ENCODE peak calls at places on chromosomes 12 and 14, in six cellular contexts. S is kidney glomerular epithelial cell, K is astrocyte, D is mesendoderm, X is HFF-Myc, F is GM13976. G is an unnamed sample.

GRCh38 chr12:52044284-52044983 is 6.8 kb upstream of the NR4A1 start:
- DNase-seq in S (no peak), D (no peak), F (no peak), X (no peak), K (peak; percentile 91), G (no peak)

GRCh38 chr12:54419088-54419887 is at the start of gene ITGA5:
- DNase-seq in X (no peak), K (peak; percentile 51), F (peak; percentile 57), S (peak; percentile 32), D (peak; percentile 73), G (peak; percentile 53)

GRCh38 chr12:69161835-69162234 is 77.5 kb upstream of the CPSF6 start:
- DNase-seq in D (no peak), F (peak; percentile 62), S (no peak), K (no peak), X (no peak), G (no peak)

GRCh38 chr14:104813286-104813685 is 12.4 kb downstream of the ZBTB42 start:
- DNase-seq in K (no peak), F (no peak), X (no peak), D (no peak), S (no peak), G (no peak)

GRCh38 chr12:53298154-53298553 is 1.3 kb upstream of the MYG1 start:
- DNase-seq in S (no peak), D (no peak), K (peak; percentile 76), F (no peak), X (no peak), G (peak; percentile 69)

GRCh38 chr14:35113308-35113950 is 8.4 kb downstream of the PPP2R3C start:
- DNase-seq in S (no peak), D (peak; percentile 85), F (no peak), X (no peak), K (no peak), G (no peak)

GRCh38 chr14:50943943-50944646 is at the start of gene PYGL:
- DNase-seq in F (peak; percentile 82), K (peak; percentile 52), S (peak; percentile 46), D (peak; percentile 82), X (no peak), G (peak; percentile 47)

GRCh38 chr14:64117671-64118402 is 176.3 kb downstream of the ESR2 start:
- DNase-seq in F (no peak), S (no peak), X (no peak), D (no peak), K (peak; percentile 87), G (peak; percentile 77)

GRCh38 chr12:100473050-100473715 is 483 bp upstream of the NR1H4 start:
- DNase-seq in K (peak; percentile 8), S (no peak), D (no peak), X (no peak), F (no peak), G (no peak)

GRCh38 chr14:66359500-66359899 is 126.7 kb upstream of the CCDC196 start:
- DNase-seq in X (peak; percentile 19), F (peak; percentile 47), S (peak; percentile 26), K (peak; percentile 59), D (peak; percentile 75), G (no peak)

GRCh38 chr12:100234591-100235304 is 32.1 kb downstream of the DEPDC4 start:
- DNase-seq in F (peak; percentile 40), X (peak; percentile 26), D (peak; percentile 41), K (peak; percentile 49), S (peak; percentile 29), G (peak; percentile 25)

GRCh38 chr12:106753526-106753925 is 21.0 kb upstream of the RIC8B start:
- DNase-seq in S (no peak), X (no peak), D (no peak), F (peak; percentile 62), K (no peak), G (no peak)

GRCh38 chr14:59189822-59190368 is 1.4 kb downstream of the DAAM1 start:
- DNase-seq in X (peak; percentile 53), K (peak; percentile 90), F (peak; percentile 80), S (peak; percentile 80), D (peak; percentile 97), G (peak; percentile 92)

GRCh38 chr12:104671407-104672095 is 214.8 kb downstream of the CHST11 start:
- DNase-seq in S (peak; percentile 92), K (peak; percentile 71), D (peak; percentile 87), F (peak; percentile 77), X (peak; percentile 88), G (peak; percentile 81)

GRCh38 chr14:91354979-91355685 is 62.5 kb downstream of the CCDC88C start:
- DNase-seq in K (no peak), X (no peak), D (no peak), S (no peak), F (peak; percentile 64), G (no peak)

GRCh38 chr12:81758421-81759214 is 532 bp downstream of the PPFIA2 start:
- DNase-seq in S (no peak), F (peak; percentile 21), K (peak; percentile 20), D (peak; percentile 55), X (no peak), G (peak; percentile 22)

GRCh38 chr14:96405603-96406158 is 13.8 kb downstream of the AK7 start:
- DNase-seq in F (no peak), K (no peak), X (no peak), D (no peak), S (no peak), G (no peak)

G was measured in brain microvascular endothelial cell.